ENCODE peak calls at places on chromosome 1, in ten cellular contexts. One of them, this sample, is unnamed.

GRCh38 chr1:110605901-110606783 is at the start of gene KCNA2:
- DNase-seq in NCI-H1105: peak
- DNase-seq in NCI-H1092: peak
- DNase-seq in left cardiac atrium: peak
- DNase-seq in activated CD4-positive, alpha-beta T cell treated with anti-CD3 and anti-CD28 coated beads for 24 hours: no peak
- DNase-seq in breast epithelium: no peak
- DNase-seq in stimulated activated CD4-positive, alpha-beta T cell treated with anti-CD3 and anti-CD28 coated beads, Interleukin-12 subunit alpha, Interleukin-12 subunit beta, amount 100 ng/mL, for 4 hours: no peak
- DNase-seq in GM13977: peak
- DNase-seq in vagina: no peak
- DNase-seq in kidney tubule cell: no peak
- DNase-seq in this sample: no peak

GRCh38 chr1:33082575-33083112 is 1.7 kb downstream of the AZIN2 start:
- DNase-seq in NCI-H1105: no peak
- DNase-seq in GM13977: no peak
- DNase-seq in NCI-H1092: no peak
- DNase-seq in left cardiac atrium: no peak
- DNase-seq in stimulated activated CD4-positive, alpha-beta T cell treated with anti-CD3 and anti-CD28 coated beads, Interleukin-12 subunit alpha, Interleukin-12 subunit beta, amount 100 ng/mL, for 4 hours: no peak
- DNase-seq in activated CD4-positive, alpha-beta T cell treated with anti-CD3 and anti-CD28 coated beads for 24 hours: no peak
- DNase-seq in breast epithelium: no peak
- DNase-seq in vagina: no peak
- DNase-seq in kidney tubule cell: no peak
- DNase-seq in this sample: no peak

GRCh38 chr1:43705334-43705733 is 2.0 kb upstream of the ST3GAL3 start:
- DNase-seq in vagina: no peak
- DNase-seq in left cardiac atrium: no peak
- DNase-seq in NCI-H1105: no peak
- DNase-seq in kidney tubule cell: no peak
- DNase-seq in activated CD4-positive, alpha-beta T cell treated with anti-CD3 and anti-CD28 coated beads for 24 hours: no peak
- DNase-seq in stimulated activated CD4-positive, alpha-beta T cell treated with anti-CD3 and anti-CD28 coated beads, Interleukin-12 subunit alpha, Interleukin-12 subunit beta, amount 100 ng/mL, for 4 hours: no peak
- DNase-seq in breast epithelium: no peak
- DNase-seq in GM13977: no peak
- DNase-seq in NCI-H1092: no peak
- DNase-seq in this sample: no peak

GRCh38 chr1:232853994-232854532 is 48.8 kb downstream of the MAP10 start:
- DNase-seq in stimulated activated CD4-positive, alpha-beta T cell treated with anti-CD3 and anti-CD28 coated beads, Interleukin-12 subunit alpha, Interleukin-12 subunit beta, amount 100 ng/mL, for 4 hours: no peak
- DNase-seq in NCI-H1105: no peak
- DNase-seq in left cardiac atrium: no peak
- DNase-seq in kidney tubule cell: peak
- DNase-seq in NCI-H1092: no peak
- DNase-seq in vagina: no peak
- DNase-seq in GM13977: no peak
- DNase-seq in breast epithelium: no peak
- DNase-seq in activated CD4-positive, alpha-beta T cell treated with anti-CD3 and anti-CD28 coated beads for 24 hours: no peak
- DNase-seq in this sample: no peak

GRCh38 chr1:55428944-55429931 is 214.1 kb upstream of the USP24 start:
- DNase-seq in left cardiac atrium: peak
- DNase-seq in stimulated activated CD4-positive, alpha-beta T cell treated with anti-CD3 and anti-CD28 coated beads, Interleukin-12 subunit alpha, Interleukin-12 subunit beta, amount 100 ng/mL, for 4 hours: no peak
- DNase-seq in NCI-H1105: no peak
- DNase-seq in breast epithelium: no peak
- DNase-seq in vagina: no peak
- DNase-seq in NCI-H1092: no peak
- DNase-seq in activated CD4-positive, alpha-beta T cell treated with anti-CD3 and anti-CD28 coated beads for 24 hours: no peak
- DNase-seq in kidney tubule cell: peak
- DNase-seq in GM13977: no peak
- DNase-seq in this sample: peak

GRCh38 chr1:17120962-17121837 is 1.9 kb upstream of the PADI2 start:
- DNase-seq in stimulated activated CD4-positive, alpha-beta T cell treated with anti-CD3 and anti-CD28 coated beads, Interleukin-12 subunit alpha, Interleukin-12 subunit beta, amount 100 ng/mL, for 4 hours: no peak
- DNase-seq in left cardiac atrium: no peak
- DNase-seq in breast epithelium: no peak
- DNase-seq in activated CD4-positive, alpha-beta T cell treated with anti-CD3 and anti-CD28 coated beads for 24 hours: no peak
- DNase-seq in NCI-H1092: no peak
- DNase-seq in GM13977: no peak
- DNase-seq in NCI-H1105: no peak
- DNase-seq in vagina: no peak
- DNase-seq in kidney tubule cell: no peak
- DNase-seq in this sample: no peak

GRCh38 chr1:184285401-184286087 is 101.3 kb upstream of the C1orf21 start:
- DNase-seq in breast epithelium: no peak
- DNase-seq in stimulated activated CD4-positive, alpha-beta T cell treated with anti-CD3 and anti-CD28 coated beads, Interleukin-12 subunit alpha, Interleukin-12 subunit beta, amount 100 ng/mL, for 4 hours: no peak
- DNase-seq in GM13977: no peak
- DNase-seq in vagina: no peak
- DNase-seq in NCI-H1105: no peak
- DNase-seq in left cardiac atrium: no peak
- DNase-seq in NCI-H1092: no peak
- DNase-seq in kidney tubule cell: no peak
- DNase-seq in activated CD4-positive, alpha-beta T cell treated with anti-CD3 and anti-CD28 coated beads for 24 hours: no peak
- DNase-seq in this sample: no peak

GRCh38 chr1:220278991-220279390 is 6.7 kb upstream of the RAB3GAP2 start:
- DNase-seq in activated CD4-positive, alpha-beta T cell treated with anti-CD3 and anti-CD28 coated beads for 24 hours: no peak
- DNase-seq in breast epithelium: no peak
- DNase-seq in GM13977: no peak
- DNase-seq in NCI-H1105: no peak
- DNase-seq in stimulated activated CD4-positive, alpha-beta T cell treated with anti-CD3 and anti-CD28 coated beads, Interleukin-12 subunit alpha, Interleukin-12 subunit beta, amount 100 ng/mL, for 4 hours: no peak
- DNase-seq in vagina: no peak
- DNase-seq in kidney tubule cell: no peak
- DNase-seq in left cardiac atrium: no peak
- DNase-seq in NCI-H1092: no peak
- DNase-seq in this sample: no peak

GRCh38 chr1:206457408-206457807 is 12.9 kb upstream of the IKBKE start:
- DNase-seq in stimulated activated CD4-positive, alpha-beta T cell treated with anti-CD3 and anti-CD28 coated beads, Interleukin-12 subunit alpha, Interleukin-12 subunit beta, amount 100 ng/mL, for 4 hours: no peak
- DNase-seq in NCI-H1105: no peak
- DNase-seq in breast epithelium: no peak
- DNase-seq in left cardiac atrium: peak
- DNase-seq in activated CD4-positive, alpha-beta T cell treated with anti-CD3 and anti-CD28 coated beads for 24 hours: no peak
- DNase-seq in NCI-H1092: no peak
- DNase-seq in GM13977: no peak
- DNase-seq in kidney tubule cell: peak
- DNase-seq in vagina: no peak
- DNase-seq in this sample: no peak

GRCh38 chr1:30103708-30104107 is 619.7 kb downstream of the MATN1 start:
- DNase-seq in kidney tubule cell: no peak
- DNase-seq in stimulated activated CD4-positive, alpha-beta T cell treated with anti-CD3 and anti-CD28 coated beads, Interleukin-12 subunit alpha, Interleukin-12 subunit beta, amount 100 ng/mL, for 4 hours: no peak
- DNase-seq in GM13977: no peak
- DNase-seq in NCI-H1105: no peak
- DNase-seq in breast epithelium: no peak
- DNase-seq in left cardiac atrium: no peak
- DNase-seq in vagina: no peak
- DNase-seq in NCI-H1092: no peak
- DNase-seq in activated CD4-positive, alpha-beta T cell treated with anti-CD3 and anti-CD28 coated beads for 24 hours: no peak
- DNase-seq in this sample: no peak

GRCh38 chr1:117268926-117269378 is 58.2 kb upstream of the VTCN1 start:
- DNase-seq in activated CD4-positive, alpha-beta T cell treated with anti-CD3 and anti-CD28 coated beads for 24 hours: no peak
- DNase-seq in GM13977: no peak
- DNase-seq in NCI-H1092: no peak
- DNase-seq in left cardiac atrium: no peak
- DNase-seq in breast epithelium: peak
- DNase-seq in NCI-H1105: no peak
- DNase-seq in vagina: no peak
- DNase-seq in kidney tubule cell: peak
- DNase-seq in stimulated activated CD4-positive, alpha-beta T cell treated with anti-CD3 and anti-CD28 coated beads, Interleukin-12 subunit alpha, Interleukin-12 subunit beta, amount 100 ng/mL, for 4 hours: no peak
- DNase-seq in this sample: no peak

GRCh38 chr1:233022246-233022645 is 71.8 kb downstream of the NTPCR start:
- DNase-seq in stimulated activated CD4-positive, alpha-beta T cell treated with anti-CD3 and anti-CD28 coated beads, Interleukin-12 subunit alpha, Interleukin-12 subunit beta, amount 100 ng/mL, for 4 hours: no peak
- DNase-seq in kidney tubule cell: no peak
- DNase-seq in NCI-H1092: no peak
- DNase-seq in activated CD4-positive, alpha-beta T cell treated with anti-CD3 and anti-CD28 coated beads for 24 hours: no peak
- DNase-seq in vagina: no peak
- DNase-seq in NCI-H1105: no peak
- DNase-seq in GM13977: no peak
- DNase-seq in left cardiac atrium: no peak
- DNase-seq in breast epithelium: no peak
- DNase-seq in this sample: no peak

GRCh38 chr1:21491483-21492170 is 17.6 kb upstream of the ALPL start:
- DNase-seq in NCI-H1092: peak
- DNase-seq in left cardiac atrium: no peak
- DNase-seq in activated CD4-positive, alpha-beta T cell treated with anti-CD3 and anti-CD28 coated beads for 24 hours: no peak
- DNase-seq in vagina: no peak
- DNase-seq in stimulated activated CD4-positive, alpha-beta T cell treated with anti-CD3 and anti-CD28 coated beads, Interleukin-12 subunit alpha, Interleukin-12 subunit beta, amount 100 ng/mL, for 4 hours: no peak
- DNase-seq in GM13977: no peak
- DNase-seq in kidney tubule cell: no peak
- DNase-seq in NCI-H1105: peak
- DNase-seq in breast epithelium: no peak
- DNase-seq in this sample: no peak

GRCh38 chr1:234994411-234995295 is 134.0 kb downstream of the TOMM20 start:
- DNase-seq in NCI-H1105: no peak
- DNase-seq in activated CD4-positive, alpha-beta T cell treated with anti-CD3 and anti-CD28 coated beads for 24 hours: no peak
- DNase-seq in breast epithelium: no peak
- DNase-seq in kidney tubule cell: no peak
- DNase-seq in GM13977: no peak
- DNase-seq in stimulated activated CD4-positive, alpha-beta T cell treated with anti-CD3 and anti-CD28 coated beads, Interleukin-12 subunit alpha, Interleukin-12 subunit beta, amount 100 ng/mL, for 4 hours: no peak
- DNase-seq in vagina: no peak
- DNase-seq in left cardiac atrium: no peak
- DNase-seq in NCI-H1092: no peak
- DNase-seq in this sample: no peak

GRCh38 chr1:185499986-185500626 is 183.1 kb upstream of the IVNS1ABP start:
- DNase-seq in GM13977: no peak
- DNase-seq in vagina: no peak
- DNase-seq in NCI-H1092: no peak
- DNase-seq in activated CD4-positive, alpha-beta T cell treated with anti-CD3 and anti-CD28 coated beads for 24 hours: no peak
- DNase-seq in kidney tubule cell: peak
- DNase-seq in breast epithelium: no peak
- DNase-seq in stimulated activated CD4-positive, alpha-beta T cell treated with anti-CD3 and anti-CD28 coated beads, Interleukin-12 subunit alpha, Interleukin-12 subunit beta, amount 100 ng/mL, for 4 hours: no peak
- DNase-seq in left cardiac atrium: no peak
- DNase-seq in NCI-H1105: no peak
- DNase-seq in this sample: no peak